ENCODE peak calls at places on chromosomes 2 and 18, in ten cellular contexts. One of them, this sample, is unnamed.

GRCh38 chr18:48002933-48003365 is 72.5 kb upstream of the SMAD2 start:
- DNase-seq in NCI-H1092 treated with DMSO at 0.1 percent for 48 hours: no peak
- DNase-seq in A549: peak
- DNase-seq in neural crest cell: no peak
- DNase-seq in hypothalamus: no peak
- DNase-seq in nephron progenitor cell: no peak
- DNase-seq in NCI-H510A: no peak
- DNase-seq in activated CD4-positive, CD25-positive, alpha-beta regulatory T cell treated with anti-CD3 and anti-CD28 coated beads, Interleukin-2, amount 50 U/mL, for 72 hours: no peak
- DNase-seq in stimulated activated CD4-positive, alpha-beta T cell treated with anti-CD3 and anti-CD28 coated beads, Interleukin-15, amount 100 ng/mL, for 1 hour: no peak
- DNase-seq in CD14-positive monocyte: no peak
- DNase-seq in this sample: no peak

GRCh38 chr2:221677688-221678087 is 105.6 kb upstream of the EPHA4 start:
- DNase-seq in hypothalamus: no peak
- DNase-seq in CD14-positive monocyte: no peak
- DNase-seq in stimulated activated CD4-positive, alpha-beta T cell treated with anti-CD3 and anti-CD28 coated beads, Interleukin-15, amount 100 ng/mL, for 1 hour: no peak
- DNase-seq in NCI-H1092 treated with DMSO at 0.1 percent for 48 hours: no peak
- DNase-seq in A549: no peak
- DNase-seq in neural crest cell: no peak
- DNase-seq in activated CD4-positive, CD25-positive, alpha-beta regulatory T cell treated with anti-CD3 and anti-CD28 coated beads, Interleukin-2, amount 50 U/mL, for 72 hours: no peak
- DNase-seq in nephron progenitor cell: no peak
- DNase-seq in NCI-H510A: no peak
- DNase-seq in this sample: no peak

GRCh38 chr2:223010641-223011040 is 41.3 kb upstream of the KCNE4 start:
- DNase-seq in NCI-H510A: no peak
- DNase-seq in activated CD4-positive, CD25-positive, alpha-beta regulatory T cell treated with anti-CD3 and anti-CD28 coated beads, Interleukin-2, amount 50 U/mL, for 72 hours: no peak
- DNase-seq in NCI-H1092 treated with DMSO at 0.1 percent for 48 hours: no peak
- DNase-seq in A549: no peak
- DNase-seq in nephron progenitor cell: no peak
- DNase-seq in neural crest cell: no peak
- DNase-seq in hypothalamus: no peak
- DNase-seq in stimulated activated CD4-positive, alpha-beta T cell treated with anti-CD3 and anti-CD28 coated beads, Interleukin-15, amount 100 ng/mL, for 1 hour: no peak
- DNase-seq in CD14-positive monocyte: no peak
- DNase-seq in this sample: peak

GRCh38 chr2:43047187-43047780 is 179.1 kb downstream of the ZFP36L2 start:
- DNase-seq in NCI-H510A: no peak
- DNase-seq in A549: no peak
- DNase-seq in CD14-positive monocyte: no peak
- DNase-seq in NCI-H1092 treated with DMSO at 0.1 percent for 48 hours: no peak
- DNase-seq in stimulated activated CD4-positive, alpha-beta T cell treated with anti-CD3 and anti-CD28 coated beads, Interleukin-15, amount 100 ng/mL, for 1 hour: no peak
- DNase-seq in activated CD4-positive, CD25-positive, alpha-beta regulatory T cell treated with anti-CD3 and anti-CD28 coated beads, Interleukin-2, amount 50 U/mL, for 72 hours: no peak
- DNase-seq in nephron progenitor cell: no peak
- DNase-seq in neural crest cell: no peak
- DNase-seq in hypothalamus: no peak
- DNase-seq in this sample: no peak

GRCh38 chr2:6372317-6372903 is 493.3 kb downstream of the CMPK2 start:
- DNase-seq in NCI-H1092 treated with DMSO at 0.1 percent for 48 hours: no peak
- DNase-seq in stimulated activated CD4-positive, alpha-beta T cell treated with anti-CD3 and anti-CD28 coated beads, Interleukin-15, amount 100 ng/mL, for 1 hour: no peak
- DNase-seq in nephron progenitor cell: no peak
- DNase-seq in hypothalamus: no peak
- DNase-seq in A549: no peak
- DNase-seq in CD14-positive monocyte: no peak
- DNase-seq in NCI-H510A: no peak
- DNase-seq in activated CD4-positive, CD25-positive, alpha-beta regulatory T cell treated with anti-CD3 and anti-CD28 coated beads, Interleukin-2, amount 50 U/mL, for 72 hours: no peak
- DNase-seq in neural crest cell: no peak
- DNase-seq in this sample: peak

GRCh38 chr2:235006986-235007385 is 55.2 kb downstream of the SH3BP4 start:
- DNase-seq in stimulated activated CD4-positive, alpha-beta T cell treated with anti-CD3 and anti-CD28 coated beads, Interleukin-15, amount 100 ng/mL, for 1 hour: no peak
- DNase-seq in hypothalamus: no peak
- DNase-seq in NCI-H510A: no peak
- DNase-seq in activated CD4-positive, CD25-positive, alpha-beta regulatory T cell treated with anti-CD3 and anti-CD28 coated beads, Interleukin-2, amount 50 U/mL, for 72 hours: no peak
- DNase-seq in NCI-H1092 treated with DMSO at 0.1 percent for 48 hours: no peak
- DNase-seq in nephron progenitor cell: no peak
- DNase-seq in neural crest cell: no peak
- DNase-seq in A549: no peak
- DNase-seq in CD14-positive monocyte: no peak
- DNase-seq in this sample: no peak

GRCh38 chr2:119544075-119545031 is at the start of gene CFAP221:
- DNase-seq in NCI-H1092 treated with DMSO at 0.1 percent for 48 hours: peak
- DNase-seq in CD14-positive monocyte: no peak
- DNase-seq in nephron progenitor cell: peak
- DNase-seq in neural crest cell: peak
- DNase-seq in NCI-H510A: peak
- DNase-seq in stimulated activated CD4-positive, alpha-beta T cell treated with anti-CD3 and anti-CD28 coated beads, Interleukin-15, amount 100 ng/mL, for 1 hour: no peak
- DNase-seq in A549: peak
- DNase-seq in activated CD4-positive, CD25-positive, alpha-beta regulatory T cell treated with anti-CD3 and anti-CD28 coated beads, Interleukin-2, amount 50 U/mL, for 72 hours: peak
- DNase-seq in hypothalamus: peak
- DNase-seq in this sample: peak

GRCh38 chr2:120312861-120313694 is 32.9 kb upstream of the INHBB start:
- DNase-seq in activated CD4-positive, CD25-positive, alpha-beta regulatory T cell treated with anti-CD3 and anti-CD28 coated beads, Interleukin-2, amount 50 U/mL, for 72 hours: peak
- DNase-seq in CD14-positive monocyte: no peak
- DNase-seq in A549: peak
- DNase-seq in NCI-H1092 treated with DMSO at 0.1 percent for 48 hours: peak
- DNase-seq in nephron progenitor cell: peak
- DNase-seq in NCI-H510A: peak
- DNase-seq in neural crest cell: peak
- DNase-seq in hypothalamus: peak
- DNase-seq in stimulated activated CD4-positive, alpha-beta T cell treated with anti-CD3 and anti-CD28 coated beads, Interleukin-15, amount 100 ng/mL, for 1 hour: peak
- DNase-seq in this sample: peak

GRCh38 chr2:151171186-151171585 is 90.5 kb downstream of the RBM43 start:
- DNase-seq in NCI-H1092 treated with DMSO at 0.1 percent for 48 hours: no peak
- DNase-seq in A549: no peak
- DNase-seq in activated CD4-positive, CD25-positive, alpha-beta regulatory T cell treated with anti-CD3 and anti-CD28 coated beads, Interleukin-2, amount 50 U/mL, for 72 hours: no peak
- DNase-seq in nephron progenitor cell: no peak
- DNase-seq in CD14-positive monocyte: no peak
- DNase-seq in hypothalamus: no peak
- DNase-seq in stimulated activated CD4-positive, alpha-beta T cell treated with anti-CD3 and anti-CD28 coated beads, Interleukin-15, amount 100 ng/mL, for 1 hour: no peak
- DNase-seq in neural crest cell: no peak
- DNase-seq in NCI-H510A: no peak
- DNase-seq in this sample: no peak

GRCh38 chr2:203811491-203812221 is 55.9 kb upstream of the CTLA4 start:
- DNase-seq in A549: peak
- DNase-seq in CD14-positive monocyte: peak
- DNase-seq in stimulated activated CD4-positive, alpha-beta T cell treated with anti-CD3 and anti-CD28 coated beads, Interleukin-15, amount 100 ng/mL, for 1 hour: peak
- DNase-seq in NCI-H510A: no peak
- DNase-seq in nephron progenitor cell: no peak
- DNase-seq in activated CD4-positive, CD25-positive, alpha-beta regulatory T cell treated with anti-CD3 and anti-CD28 coated beads, Interleukin-2, amount 50 U/mL, for 72 hours: peak
- DNase-seq in hypothalamus: peak
- DNase-seq in NCI-H1092 treated with DMSO at 0.1 percent for 48 hours: no peak
- DNase-seq in neural crest cell: no peak
- DNase-seq in this sample: peak

GRCh38 chr2:230600285-230600684 is 112.4 kb upstream of the CAB39 start:
- DNase-seq in nephron progenitor cell: no peak
- DNase-seq in stimulated activated CD4-positive, alpha-beta T cell treated with anti-CD3 and anti-CD28 coated beads, Interleukin-15, amount 100 ng/mL, for 1 hour: no peak
- DNase-seq in neural crest cell: no peak
- DNase-seq in A549: no peak
- DNase-seq in NCI-H1092 treated with DMSO at 0.1 percent for 48 hours: no peak
- DNase-seq in activated CD4-positive, CD25-positive, alpha-beta regulatory T cell treated with anti-CD3 and anti-CD28 coated beads, Interleukin-2, amount 50 U/mL, for 72 hours: no peak
- DNase-seq in CD14-positive monocyte: no peak
- DNase-seq in hypothalamus: no peak
- DNase-seq in NCI-H510A: no peak
- DNase-seq in this sample: no peak

GRCh38 chr2:199382091-199382490 is 75.6 kb downstream of the SATB2 start:
- DNase-seq in nephron progenitor cell: no peak
- DNase-seq in stimulated activated CD4-positive, alpha-beta T cell treated with anti-CD3 and anti-CD28 coated beads, Interleukin-15, amount 100 ng/mL, for 1 hour: no peak
- DNase-seq in NCI-H1092 treated with DMSO at 0.1 percent for 48 hours: no peak
- DNase-seq in A549: no peak
- DNase-seq in neural crest cell: no peak
- DNase-seq in CD14-positive monocyte: no peak
- DNase-seq in hypothalamus: no peak
- DNase-seq in NCI-H510A: no peak
- DNase-seq in activated CD4-positive, CD25-positive, alpha-beta regulatory T cell treated with anti-CD3 and anti-CD28 coated beads, Interleukin-2, amount 50 U/mL, for 72 hours: no peak
- DNase-seq in this sample: peak

GRCh38 chr2:46012618-46013240 is 284.5 kb upstream of the EPAS1 start:
- DNase-seq in nephron progenitor cell: no peak
- DNase-seq in stimulated activated CD4-positive, alpha-beta T cell treated with anti-CD3 and anti-CD28 coated beads, Interleukin-15, amount 100 ng/mL, for 1 hour: no peak
- DNase-seq in activated CD4-positive, CD25-positive, alpha-beta regulatory T cell treated with anti-CD3 and anti-CD28 coated beads, Interleukin-2, amount 50 U/mL, for 72 hours: no peak
- DNase-seq in NCI-H510A: no peak
- DNase-seq in neural crest cell: no peak
- DNase-seq in NCI-H1092 treated with DMSO at 0.1 percent for 48 hours: no peak
- DNase-seq in hypothalamus: no peak
- DNase-seq in A549: no peak
- DNase-seq in CD14-positive monocyte: no peak
- DNase-seq in this sample: no peak

GRCh38 chr2:71511776-71512175 is 58.4 kb downstream of the DYSF start:
- DNase-seq in stimulated activated CD4-positive, alpha-beta T cell treated with anti-CD3 and anti-CD28 coated beads, Interleukin-15, amount 100 ng/mL, for 1 hour: no peak
- DNase-seq in activated CD4-positive, CD25-positive, alpha-beta regulatory T cell treated with anti-CD3 and anti-CD28 coated beads, Interleukin-2, amount 50 U/mL, for 72 hours: no peak
- DNase-seq in A549: no peak
- DNase-seq in neural crest cell: no peak
- DNase-seq in NCI-H1092 treated with DMSO at 0.1 percent for 48 hours: no peak
- DNase-seq in CD14-positive monocyte: no peak
- DNase-seq in NCI-H510A: no peak
- DNase-seq in nephron progenitor cell: no peak
- DNase-seq in hypothalamus: no peak
- DNase-seq in this sample: no peak

This sample was measured in amniotic stem cell.